ENCODE peak calls at places on chromosomes 12 and 14, in eight cellular contexts. Y is fibroblast of the conjunctiva; M is ELF-1; V is upper lobe of right lung; J is breast epithelium; L is stimulated activated CD4-positive, alpha-beta T cell treated with anti-CD3 and anti-CD28 coated beads, Interleukin-1b, Interleukin-23, amount 100 ng/mL, for 1 hour; A is GF-D8; H is GM04504. Q is an unnamed sample.

GRCh38 chr12:94644141-94644575 is 6.2 kb downstream of the TMCC3 start:
- DNase-seq in A (no peak), J (no peak), V (no peak), Y (no peak), L (no peak), H (no peak), M (no peak), Q (no peak)

GRCh38 chr14:34350903-34351302 is 111.1 kb downstream of the SPTSSA start:
- DNase-seq in H (no peak), L (no peak), V (no peak), A (no peak), J (no peak), Y (no peak), M (no peak), Q (no peak)

GRCh38 chr12:102216086-102216691 is 18.6 kb upstream of the PMCH start:
- DNase-seq in V (no peak), M (no peak), L (no peak), H (peak), J (no peak), Y (peak), A (no peak), Q (no peak)

GRCh38 chr12:95351745-95352144 is 122.2 kb upstream of the METAP2 start:
- DNase-seq in M (peak), Y (no peak), A (no peak), J (no peak), L (no peak), V (no peak), H (no peak), Q (no peak)

GRCh38 chr14:105465209-105466031 is 9.2 kb upstream of the CRIP2 start:
- DNase-seq in M (peak), L (no peak), H (no peak), J (no peak), A (no peak), Y (no peak), V (no peak), Q (no peak)

GRCh38 chr14:55843718-55844403 is 263.9 kb downstream of the KTN1 start:
- DNase-seq in H (no peak), J (no peak), Y (no peak), V (no peak), L (no peak), A (no peak), M (no peak), Q (no peak)

GRCh38 chr12:30026621-30027234 is 243.0 kb upstream of the TMTC1 start:
- DNase-seq in Y (peak), A (no peak), J (no peak), V (no peak), L (no peak), H (peak), M (peak), Q (no peak)

GRCh38 chr12:119151445-119151844 is 27.3 kb upstream of the HSPB8 start:
- DNase-seq in V (no peak), A (no peak), Y (no peak), L (no peak), M (no peak), J (no peak), H (no peak), Q (no peak)

GRCh38 chr14:51535443-51536044 is 116.2 kb upstream of the FRMD6 start:
- DNase-seq in Y (no peak), M (no peak), H (no peak), A (no peak), J (no peak), V (no peak), L (no peak), Q (no peak)

GRCh38 chr14:94374749-94375148 is 13.7 kb downstream of the SERPINA1 start:
- DNase-seq in A (no peak), L (no peak), H (no peak), J (no peak), M (no peak), Y (no peak), V (no peak), Q (no peak)

GRCh38 chr12:78308701-78309100 is 478.0 kb downstream of the NAV3 start:
- DNase-seq in Y (no peak), J (no peak), A (no peak), H (no peak), L (no peak), M (no peak), V (no peak), Q (no peak)

GRCh38 chr14:75184447-75184846 is 8.0 kb upstream of the TMED10 start:
- DNase-seq in A (no peak), H (peak), L (no peak), M (no peak), V (no peak), Y (no peak), J (no peak), Q (no peak)

GRCh38 chr12:97936165-97936564 is 473.6 kb downstream of the RMST start:
- DNase-seq in A (no peak), H (no peak), V (no peak), J (no peak), L (no peak), Y (no peak), M (no peak), Q (no peak)

Q was measured in GM12892.